ENCODE peak calls at places on chromosomes 6 and 20, in six cellular contexts. I is CD8-positive, alpha-beta T cell; N is heart left ventricle; R is endothelial cell; L is lower lobe of right lung; W is AG10803. Y is an unnamed sample.

GRCh38 chr20:37936451-37936850 is 33.5 kb downstream of the VSTM2L start:
- DNase-seq in L (no peak), R (no peak), N (no peak), I (no peak), W (no peak), Y (peak)

GRCh38 chr6:138309695-138310094 is 68.0 kb upstream of the SMIM28 start:
- DNase-seq in W (no peak), N (no peak), L (no peak), R (no peak), I (no peak), Y (no peak)

GRCh38 chr6:12941422-12941821 is 224.9 kb downstream of the PHACTR1 start:
- DNase-seq in N (no peak), W (peak), R (no peak), I (no peak), L (no peak), Y (no peak)

GRCh38 chr20:51833326-51833725 is 31.0 kb upstream of the SALL4 start:
- DNase-seq in L (no peak), I (no peak), R (no peak), W (no peak), N (no peak), Y (no peak)

GRCh38 chr6:158793432-158793831 is 25.7 kb downstream of the EZR start:
- DNase-seq in W (peak), R (no peak), L (no peak), N (no peak), I (no peak), Y (no peak)

GRCh38 chr20:35085477-35086225 is 7.0 kb downstream of the TRPC4AP start:
- DNase-seq in I (no peak), W (no peak), L (no peak), N (no peak), R (no peak), Y (no peak)

GRCh38 chr20:7673841-7674240 is 266.4 kb downstream of the HAO1 start:
- DNase-seq in I (no peak), N (no peak), L (no peak), R (no peak), W (peak), Y (no peak)

GRCh38 chr20:362271-363254 is 15.7 kb downstream of the NRSN2 start:
- DNase-seq in I (no peak), N (peak), W (peak), R (no peak), L (peak), Y (peak)

GRCh38 chr6:33201147-33201545 is 479 bp downstream of the SLC39A7 start:
- DNase-seq in W (peak), N (no peak), I (no peak), L (no peak), R (no peak), Y (peak)

GRCh38 chr20:2237059-2237458 is 58.7 kb upstream of the TGM3 start:
- DNase-seq in W (peak), N (peak), I (no peak), L (no peak), R (no peak), Y (no peak)

GRCh38 chr6:131125431-131125830 is 9.8 kb upstream of the AKAP7 start:
- DNase-seq in L (no peak), W (no peak), R (no peak), N (no peak), I (no peak), Y (no peak)

GRCh38 chr6:84411060-84411629 is 183.7 kb upstream of the CEP162 start:
- DNase-seq in I (no peak), W (peak), N (no peak), L (no peak), R (no peak), Y (no peak)

GRCh38 chr6:160756871-160757270 is 54.8 kb downstream of the PLG start:
- DNase-seq in L (no peak), R (no peak), I (no peak), W (no peak), N (no peak), Y (no peak)

GRCh38 chr6:98601697-98602096 is 232.7 kb upstream of the POU3F2 start:
- DNase-seq in I (no peak), L (no peak), R (no peak), W (no peak), N (no peak), Y (no peak)

GRCh38 chr20:44583179-44583578 is 800 bp downstream of the PKIG start:
- DNase-seq in W (no peak), N (no peak), L (no peak), R (no peak), I (no peak), Y (no peak)

GRCh38 chr6:40489798-40490197 is 97.4 kb downstream of the LRFN2 start:
- DNase-seq in I (no peak), N (no peak), L (no peak), R (no peak), W (no peak), Y (no peak)

GRCh38 chr20:49595811-49596545 is 28.0 kb upstream of the PTGIS start:
- DNase-seq in W (peak), R (no peak), I (no peak), N (no peak), L (no peak), Y (no peak)

GRCh38 chr20:56689318-56689717 is 60.2 kb downstream of the TFAP2C start:
- DNase-seq in I (no peak), N (no peak), R (no peak), W (peak), L (no peak), Y (no peak)

GRCh38 chr6:57198926-57199636 is 23.0 kb downstream of the RAB23 start:
- DNase-seq in W (no peak), R (no peak), L (no peak), I (no peak), N (no peak), Y (no peak)

GRCh38 chr20:32991386-32991785 is 12.8 kb downstream of the SUN5 start:
- DNase-seq in I (peak), R (no peak), W (no peak), L (no peak), N (no peak), Y (no peak)
- TF ChIP-seq CTCF in I (no peak), R (no peak), W (no peak), L (no peak), N (no peak), Y (no peak)

DNA sequence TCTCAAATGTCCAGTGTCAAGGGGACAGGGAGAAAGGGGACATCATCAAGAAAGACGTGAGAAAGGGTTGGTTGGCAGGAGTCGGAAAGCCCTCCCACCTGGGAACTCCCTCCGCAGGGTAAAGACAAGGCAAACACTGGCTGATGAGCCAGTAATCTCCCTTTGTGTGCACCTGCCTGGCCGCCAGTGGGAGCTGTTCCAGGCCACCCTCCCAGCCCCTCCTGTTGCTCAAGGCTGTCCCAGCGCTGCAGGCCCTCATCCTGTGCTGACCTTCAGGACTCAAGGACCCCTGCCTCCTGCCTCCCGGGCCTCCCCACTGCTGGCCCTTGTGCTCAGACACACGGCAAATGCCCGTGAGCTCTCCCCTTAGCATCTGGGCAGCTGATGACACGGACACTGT is 7.4 kb downstream of the FRMD1 start:
- DNase-seq in I (no peak), R (peak), L (no peak), W (no peak), N (no peak), Y (no peak)
- TF ChIP-seq CTCF in I (no peak), R (no peak), L (no peak), W (no peak), N (no peak), Y (no peak)

GRCh38 chr6:72140795-72141194 is 254.4 kb downstream of the RIMS1 start:
- DNase-seq in R (no peak), L (no peak), W (no peak), I (no peak), N (no peak), Y (no peak)
- TF ChIP-seq CTCF in R (no peak), L (no peak), W (peak), I (no peak), N (no peak), Y (no peak)

DNA sequence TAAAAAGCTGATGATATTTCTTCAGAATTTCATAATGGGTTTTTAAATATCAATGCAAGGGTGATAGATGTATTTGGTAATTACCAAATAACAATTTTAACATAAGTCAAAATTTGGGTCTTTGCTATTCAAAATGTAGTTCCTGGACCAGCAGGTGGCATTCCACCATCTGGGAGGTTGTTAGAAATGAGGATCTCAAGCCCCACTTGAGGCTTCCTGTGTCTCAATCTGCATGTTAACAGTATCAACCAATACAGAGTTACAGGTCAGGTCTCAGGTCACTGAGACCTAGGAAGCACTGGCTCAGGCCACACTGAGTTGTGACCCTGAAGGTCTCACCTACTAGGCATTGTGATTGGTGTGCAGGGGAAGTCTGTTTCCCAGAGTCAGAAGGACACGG is 57.2 kb upstream of the MTRF1L start:
- DNase-seq in N (no peak), L (no peak), I (no peak), W (peak), R (no peak), Y (no peak)
- TF ChIP-seq CTCF in N (no peak), L (no peak), I (no peak), W (peak), R (no peak), Y (peak)

GRCh38 chr6:30685157-30685976 is 1.1 kb downstream of the PPP1R18 start:
- DNase-seq in W (no peak), N (no peak), R (peak), L (no peak), I (peak), Y (no peak)
- TF ChIP-seq CTCF in W (peak), N (no peak), R (no peak), L (no peak), I (no peak), Y (peak)

DNA sequence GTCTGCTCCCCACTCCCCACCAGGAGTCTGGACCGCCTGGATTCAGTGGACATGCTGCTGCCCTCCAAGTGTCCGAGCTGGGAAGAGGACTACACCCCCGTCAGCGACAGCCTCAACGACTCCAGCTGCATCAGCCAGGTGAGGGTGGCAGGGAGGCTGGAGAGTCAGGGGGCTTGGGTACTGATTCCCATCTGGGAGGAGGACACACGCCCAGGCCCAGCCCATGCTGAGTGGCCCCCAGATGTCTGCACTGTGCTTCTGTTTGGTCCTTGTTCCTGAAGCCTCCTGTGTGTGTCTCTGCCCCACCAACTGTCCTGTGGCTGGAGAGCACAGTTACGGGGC is 101.6 kb upstream of the MYL9 start:
- DNase-seq in N (no peak), L (no peak), I (no peak), R (no peak), W (no peak), Y (no peak)
- TF ChIP-seq CTCF in N (no peak), L (no peak), I (no peak), R (no peak), W (no peak), Y (peak)

DNA sequence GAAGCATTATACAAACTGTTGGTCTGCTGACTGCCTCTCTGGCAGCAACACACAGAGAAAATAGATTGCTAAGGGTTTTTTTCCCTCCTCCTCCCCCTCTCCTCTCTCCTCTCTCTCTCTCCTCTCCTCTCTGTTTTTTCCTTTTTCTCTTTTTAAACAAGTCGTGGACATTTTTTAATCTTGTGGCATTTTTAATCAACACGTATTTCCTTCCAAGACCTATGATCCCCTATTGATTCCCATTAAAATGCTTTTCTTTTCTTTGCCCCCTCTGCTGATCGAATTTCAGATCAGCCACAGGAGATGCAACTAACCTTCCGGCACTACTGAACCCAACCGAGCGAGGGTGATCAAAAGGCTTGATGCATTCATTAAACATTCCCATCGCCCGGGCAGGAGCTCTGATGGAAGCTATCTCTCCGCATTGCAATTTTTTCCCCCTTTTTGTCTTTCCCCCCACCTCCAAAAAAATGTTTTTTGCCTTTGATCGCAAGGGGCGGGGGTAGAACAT is 90.7 kb upstream of the ARID1B start:
- DNase-seq in W (peak), N (no peak), I (no peak), R (peak), L (peak), Y (no peak)
- TF ChIP-seq CTCF in W (peak), N (peak), I (peak), R (peak), L (peak), Y (no peak)

GRCh38 chr20:11965602-11966001 is 47.9 kb downstream of the BTBD3 start:
- DNase-seq in N (no peak), L (no peak), I (no peak), W (peak), R (no peak), Y (no peak)
- TF ChIP-seq CTCF in N (no peak), L (no peak), I (no peak), W (peak), R (no peak), Y (no peak)

DNA sequence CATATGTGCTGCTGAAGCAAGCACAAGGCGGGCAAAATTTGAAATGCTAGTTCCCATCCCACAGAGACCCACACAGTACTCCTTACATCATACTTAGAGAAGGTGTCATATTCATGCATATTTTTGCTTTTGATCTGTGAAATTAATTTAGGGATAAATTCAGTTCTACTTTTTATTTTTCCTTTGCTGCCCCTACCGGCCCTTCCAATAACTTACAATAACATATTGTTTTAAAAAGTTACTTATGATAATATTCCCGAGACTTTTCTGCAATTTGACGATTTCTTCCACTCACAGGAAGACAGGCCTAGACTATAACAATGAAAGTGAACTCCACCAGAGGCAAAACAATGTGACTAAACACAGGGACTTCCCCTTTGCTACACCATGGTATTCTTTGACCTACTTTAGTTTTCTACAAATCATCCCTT is 35.0 kb downstream of the SESN1 start:
- DNase-seq in I (no peak), L (no peak), N (no peak), W (peak), R (no peak), Y (no peak)
- TF ChIP-seq CTCF in I (no peak), L (peak), N (no peak), W (no peak), R (no peak), Y (no peak)

Y was measured in CD14-positive monocyte.